ENCODE peak calls at places on chromosomes 13 and 19, in five cellular contexts. S is astrocyte of the cerebellum, T is A549, P is fibroblast of the aortic adventitia, V is cardiac muscle cell. Y is an unnamed sample.

GRCh38 chr13:98992355-98992754 is 14.5 kb upstream of the DOCK9 start:
- DNase-seq in S (no peak), T (no peak), P (no peak), V (no peak), Y (no peak)

GRCh38 chr19:44808463-44809371 is at the start of gene BCAM:
- DNase-seq in S (no peak), T (peak; percentile 53), P (peak; percentile 54), V (peak; percentile 85), Y (peak; percentile 75)

GRCh38 chr19:3104708-3104983 is 10.5 kb downstream of the GNA11 start:
- DNase-seq in S (no peak), T (no peak), P (no peak), V (no peak), Y (no peak)

GRCh38 chr13:99986751-99987150 is 5.2 kb downstream of the ZIC2 start:
- DNase-seq in S (no peak), T (no peak), P (no peak), V (no peak), Y (no peak)

GRCh38 chr13:51519839-51520238 is 64.4 kb upstream of the WDFY2 start:
- DNase-seq in S (no peak), T (peak; percentile 37), P (peak; percentile 75), V (peak; percentile 44), Y (no peak)

GRCh38 chr13:40664100-40665060 is 2.1 kb downstream of the FOXO1 start:
- DNase-seq in S (no peak), T (peak; percentile 46), P (peak; percentile 38), V (peak; percentile 55), Y (peak; percentile 89)

GRCh38 chr13:91741925-91742324 is 343.5 kb downstream of the GPC5 start:
- DNase-seq in S (no peak), T (no peak), P (no peak), V (no peak), Y (no peak)

GRCh38 chr13:28569886-28570285 is 75.0 kb upstream of the FLT1 start:
- DNase-seq in S (no peak), T (no peak), P (no peak), V (no peak), Y (no peak)

GRCh38 chr19:7975037-7975436 is 30.4 kb downstream of the ELAVL1 start:
- DNase-seq in S (no peak), T (no peak), P (no peak), V (no peak), Y (no peak)

GRCh38 chr13:33494596-33495214 is 209.2 kb upstream of the STARD13 start:
- DNase-seq in S (peak; percentile 80), T (peak; percentile 53), P (peak; percentile 97), V (peak; percentile 96), Y (no peak)

GRCh38 chr19:38917516-38917915 is 5.5 kb upstream of the CCER2 start:
- DNase-seq in S (no peak), T (no peak), P (no peak), V (no peak), Y (no peak)

GRCh38 chr19:29617336-29618266 is 11.5 kb downstream of the POP4 start:
- DNase-seq in S (no peak), T (no peak), P (no peak), V (no peak), Y (no peak)

GRCh38 chr13:34011552-34012085 is 193.7 kb downstream of the RFC3 start:
- DNase-seq in S (no peak), T (peak; percentile 47), P (no peak), V (no peak), Y (no peak)

GRCh38 chr13:22062478-22063205 is 391.8 kb downstream of the FGF9 start:
- DNase-seq in S (no peak), T (no peak), P (peak; percentile 4), V (no peak), Y (no peak)

GRCh38 chr19:11560404-11560988 is 1.5 kb upstream of the ELOF1 start:
- DNase-seq in S (peak; percentile 35), T (peak; percentile 73), P (peak; percentile 79), V (peak; percentile 81), Y (no peak)

GRCh38 chr13:20993211-20993610 is 68.2 kb downstream of the LATS2 start:
- DNase-seq in S (no peak), T (no peak), P (no peak), V (no peak), Y (no peak)

GRCh38 chr19:33348301-33349010 is 25.1 kb upstream of the CEBPG start:
- DNase-seq in S (no peak), T (no peak), P (peak; percentile 69), V (peak; percentile 38), Y (no peak)

GRCh38 chr19:33720691-33721682 is 75.7 kb upstream of the KCTD15 start:
- DNase-seq in S (no peak), T (peak; percentile 24), P (no peak), V (no peak), Y (no peak)

GRCh38 chr13:40406405-40407138 is 259.9 kb downstream of the FOXO1 start:
- DNase-seq in S (no peak), T (peak; percentile 83), P (peak; percentile 63), V (peak; percentile 85), Y (no peak)

GRCh38 chr19:2478756-2479555 is 3.0 kb downstream of the GADD45B start:
- DNase-seq in S (no peak), T (peak; percentile 58), P (peak; percentile 82), V (peak; percentile 89), Y (peak; percentile 83)

GRCh38 chr13:72462726-72463125 is 264.7 kb downstream of the MZT1 start:
- DNase-seq in S (peak; percentile 53), T (no peak), P (no peak), V (no peak), Y (no peak)

GRCh38 chr13:39835253-39835652 is 179.8 kb downstream of the COG6 start:
- DNase-seq in S (peak; percentile 15), T (no peak), P (no peak), V (no peak), Y (no peak)

GRCh38 chr13:99961634-99962033 is 9.9 kb downstream of the ZIC5 start:
- DNase-seq in S (peak; percentile 75), T (no peak), P (no peak), V (no peak), Y (no peak)

GRCh38 chr19:18274776-18275356 is 614 bp upstream of the IQCN start:
- DNase-seq in S (peak; percentile 80), T (peak; percentile 81), P (peak; percentile 91), V (peak; percentile 90), Y (peak; percentile 94)

GRCh38 chr13:110524484-110525254 is 36.9 kb downstream of the RAB20 start:
- DNase-seq in S (no peak), T (no peak), P (no peak), V (no peak), Y (peak; percentile 88)

GRCh38 chr13:49495783-49496762 is at the start of gene PHF11:
- DNase-seq in S (no peak), T (peak; percentile 56), P (peak; percentile 70), V (peak; percentile 75), Y (peak; percentile 85)

GRCh38 chr19:35351441-35352176 is 3.9 kb downstream of the FFAR1 start:
- DNase-seq in S (no peak), T (no peak), P (no peak), V (no peak), Y (peak; percentile 46)

GRCh38 chr19:46049597-46049996 is 8.8 kb upstream of the IGFL4 start:
- DNase-seq in S (no peak), T (no peak), P (no peak), V (no peak), Y (no peak)

GRCh38 chr19:19642506-19643157 is 825 bp downstream of the GMIP start:
- DNase-seq in S (no peak), T (no peak), P (no peak), V (peak; percentile 13), Y (no peak)

GRCh38 chr19:54297759-54298305 is 15.1 kb downstream of the LILRA5 start:
- DNase-seq in S (no peak), T (peak; percentile 29), P (no peak), V (no peak), Y (peak; percentile 19)

GRCh38 chr19:2422951-2423880 is 4.2 kb downstream of the TIMM13 start:
- DNase-seq in S (no peak), T (no peak), P (no peak), V (no peak), Y (no peak)

GRCh38 chr19:50870417-50871089 is 2.7 kb upstream of the KLK2 start:
- DNase-seq in S (no peak), T (peak; percentile 90), P (no peak), V (peak; percentile 21), Y (no peak)

GRCh38 chr13:53672005-53672404 is 643.4 kb downstream of the OLFM4 start:
- DNase-seq in S (no peak), T (no peak), P (no peak), V (no peak), Y (no peak)

GRCh38 chr13:38099751-38100150 is 230.2 kb upstream of the TRPC4 start:
- DNase-seq in S (no peak), T (no peak), P (no peak), V (no peak), Y (no peak)

GRCh38 chr19:29548483-29549085 is 22.8 kb downstream of the VSTM2B start:
- DNase-seq in S (no peak), T (no peak), P (no peak), V (no peak), Y (no peak)

GRCh38 chr13:101579291-101579802 is 126.9 kb downstream of the ITGBL1 start:
- DNase-seq in S (peak; percentile 34), T (peak; percentile 53), P (peak; percentile 65), V (peak; percentile 25), Y (no peak)

GRCh38 chr19:3656073-3656746 is 29.6 kb upstream of the CACTIN start:
- DNase-seq in S (no peak), T (no peak), P (no peak), V (peak; percentile 14), Y (no peak)

DNA sequence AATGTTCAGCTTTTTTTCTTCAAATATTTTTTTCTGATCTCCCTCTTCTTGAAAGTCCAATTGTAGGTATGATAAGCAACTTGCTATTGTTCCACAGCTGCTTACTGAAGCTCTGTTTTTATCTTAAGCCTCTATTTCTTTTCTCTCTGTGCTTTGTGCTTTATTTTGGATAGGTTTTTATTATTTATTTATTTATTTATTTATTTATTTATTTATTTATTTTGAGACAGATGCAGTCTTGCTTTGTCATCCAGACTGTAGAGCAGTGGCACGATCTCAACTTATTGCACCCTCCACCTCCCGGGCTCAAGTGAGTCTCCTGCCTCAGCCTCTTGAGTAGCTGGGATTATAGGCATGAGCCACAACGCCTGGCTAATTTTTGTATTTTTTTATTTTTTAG is 199.4 kb downstream of the KLF12 start:
- DNase-seq in S (no peak), T (no peak), P (no peak), V (no peak), Y (no peak)
- TF ChIP-seq CTCF in S (no peak), T (no peak), P (no peak), V (no peak), Y (no peak)

DNA sequence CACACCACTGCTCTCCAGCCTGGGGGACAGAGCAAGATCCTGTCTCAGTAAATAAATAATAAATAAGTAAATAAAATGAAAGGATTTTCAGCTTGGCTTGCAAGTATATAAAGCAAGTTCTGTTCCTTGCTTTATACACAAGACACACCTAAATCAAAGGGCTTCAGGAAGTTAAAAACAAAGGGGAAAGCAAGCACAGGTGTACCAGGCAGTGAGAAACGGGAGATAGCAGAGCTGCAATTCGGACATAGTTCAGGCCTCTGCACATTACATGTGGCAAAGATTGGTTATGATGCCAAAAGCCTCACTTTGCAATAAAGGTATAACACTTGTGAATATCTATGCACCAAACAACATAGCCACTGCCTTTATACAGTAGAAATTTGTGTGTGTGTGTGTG is 47.5 kb downstream of the MYO9B start:
- DNase-seq in S (no peak), T (no peak), P (no peak), V (no peak), Y (no peak)
- TF ChIP-seq CTCF in S (no peak), T (no peak), P (no peak), V (no peak), Y (no peak)

GRCh38 chr19:31974290-31974689 is 371.1 kb upstream of the ZNF507 start:
- DNase-seq in S (no peak), T (no peak), P (no peak), V (no peak), Y (no peak)
- TF ChIP-seq CTCF in S (no peak), T (no peak), P (no peak), V (no peak), Y (no peak)

GRCh38 chr19:49570997-49571676 is 9.2 kb downstream of the NOSIP start:
- DNase-seq in S (no peak), T (peak; percentile 54), P (no peak), V (no peak), Y (no peak)
- TF ChIP-seq CTCF in S (no peak), T (peak; percentile 19), P (no peak), V (no peak), Y (no peak)